ENCODE peak calls at places on chromosomes 12 and 14, in ten cellular contexts. F is HFFc6; I is activated T-helper 1 cell treated with anti-CD3 and anti-CD28 coated beads, Interleukin-2, amount 50 U/mL, for 16 hours; P is cardiac muscle cell; X is Karpas-422; E is stimulated activated CD4-positive, alpha-beta T cell treated with anti-CD3 and anti-CD28 coated beads, Interleukin-15, amount 100 ng/mL, for 24 hours; A is mesothelial cell of epicardium; V is mesenchymal stem cell; N is activated T-cell treated with anti-CD3 and anti-CD28 coated beads for 48 hours; M is H7. H is an unnamed sample.

GRCh38 chr14:78983126-78983525 is 813.0 kb downstream of the NRXN3 start:
- DNase-seq in N (no peak), P (peak), E (no peak), X (no peak), I (no peak), V (no peak), M (no peak), A (no peak), F (peak), H (no peak)

GRCh38 chr14:68232643-68233055 is 413.1 kb downstream of the RAD51B start:
- DNase-seq in F (peak), X (no peak), I (no peak), V (peak), N (no peak), E (peak), P (peak), M (peak), A (no peak), H (no peak)

GRCh38 chr14:91390165-91390778 is 27.3 kb downstream of the CCDC88C start:
- DNase-seq in A (no peak), I (no peak), X (no peak), E (peak), P (no peak), N (no peak), M (no peak), V (no peak), F (no peak), H (no peak)

GRCh38 chr14:74618078-74618952 is 6.3 kb upstream of the LTBP2 start:
- DNase-seq in E (peak), N (peak), I (peak), P (peak), X (peak), A (no peak), M (no peak), F (peak), V (peak), H (no peak)

GRCh38 chr12:55927588-55928502 is at the start of gene PYM1:
- DNase-seq in A (peak), N (peak), V (peak), X (peak), I (peak), M (peak), E (peak), F (peak), P (peak), H (peak)

GRCh38 chr12:29889737-29890136 is 106.0 kb upstream of the TMTC1 start:
- DNase-seq in F (no peak), A (no peak), X (peak), I (no peak), V (peak), N (no peak), M (peak), E (peak), P (peak), H (peak)

GRCh38 chr12:49539406-49540228 is 787 bp downstream of the KCNH3 start:
- DNase-seq in M (peak), X (no peak), I (no peak), V (no peak), E (no peak), P (no peak), N (no peak), F (no peak), A (no peak), H (peak)

GRCh38 chr14:57761800-57762199 is 104.1 kb downstream of the SLC35F4 start:
- DNase-seq in V (no peak), X (no peak), P (peak), I (no peak), E (no peak), F (no peak), A (no peak), M (peak), N (no peak), H (no peak)

GRCh38 chr12:55736780-55737580 is 5.9 kb upstream of the GDF11 start:
- DNase-seq in X (peak), P (peak), A (peak), M (peak), E (peak), F (peak), N (peak), I (peak), V (peak), H (peak)

GRCh38 chr14:100719976-100720520 is 6.6 kb upstream of the DLK1 start:
- DNase-seq in A (no peak), P (no peak), F (no peak), I (no peak), N (no peak), V (no peak), M (no peak), E (no peak), X (no peak), H (no peak)

GRCh38 chr12:6294533-6295186 is 15.8 kb upstream of the PLEKHG6 start:
- DNase-seq in F (no peak), N (no peak), E (no peak), V (peak), P (no peak), I (no peak), X (no peak), M (peak), A (no peak), H (no peak)

GRCh38 chr14:81449576-81449975 is 49.5 kb upstream of the STON2 start:
- DNase-seq in E (no peak), N (no peak), A (no peak), F (no peak), M (no peak), V (no peak), X (no peak), I (no peak), P (no peak), H (no peak)

GRCh38 chr12:12181516-12181915 is 85.3 kb downstream of the LRP6 start:
- DNase-seq in M (no peak), I (no peak), E (no peak), P (peak), X (no peak), V (no peak), N (no peak), F (peak), A (no peak), H (no peak)

GRCh38 chr12:111546758-111547383 is 52.2 kb downstream of the ATXN2 start:
- DNase-seq in V (no peak), A (no peak), N (peak), X (no peak), F (no peak), E (peak), M (no peak), I (no peak), P (no peak), H (no peak)

GRCh38 chr12:6432991-6433390 is 11.8 kb upstream of the CD27 start:
- DNase-seq in V (no peak), P (no peak), F (no peak), I (no peak), X (peak), A (no peak), E (no peak), M (no peak), N (no peak), H (no peak)

GRCh38 chr12:52828156-52829090 is 5.7 kb downstream of the KRT79 start:
- DNase-seq in F (no peak), V (no peak), I (no peak), N (no peak), A (no peak), P (peak), X (no peak), E (no peak), M (no peak), H (no peak)

H was measured in islet precursor cell.